ENCODE peak calls at places on chromosomes 1 and 21, in nine cellular contexts. One of them, this sample, is unnamed.

GRCh38 chr1:23452011-23452411 is 27.5 kb upstream of the TCEA3 start:
- DNase-seq in tibial nerve: no peak
- DNase-seq in GM12892: no peak
- DNase-seq in HCT116: peak
- DNase-seq in A549: no peak
- DNase-seq in lower leg skin: peak
- DNase-seq in Peyer's patch: no peak
- DNase-seq in NB4: peak
- DNase-seq in suprapubic skin: peak
- DNase-seq in this sample: peak

GRCh38 chr1:8424539-8425116 is 106.7 kb downstream of the SLC45A1 start:
- DNase-seq in Peyer's patch: peak
- DNase-seq in NB4: peak
- DNase-seq in suprapubic skin: no peak
- DNase-seq in GM12892: no peak
- DNase-seq in A549: no peak
- DNase-seq in HCT116: peak
- DNase-seq in tibial nerve: no peak
- DNase-seq in lower leg skin: peak
- DNase-seq in this sample: no peak

GRCh38 chr1:33347650-33347992 is 26.7 kb upstream of the A3GALT2 start:
- DNase-seq in suprapubic skin: no peak
- DNase-seq in tibial nerve: no peak
- DNase-seq in GM12892: no peak
- DNase-seq in lower leg skin: peak
- DNase-seq in NB4: no peak
- DNase-seq in HCT116: no peak
- DNase-seq in Peyer's patch: no peak
- DNase-seq in A549: peak
- DNase-seq in this sample: peak

GRCh38 chr1:179809506-179810366 is 66.6 kb downstream of the FAM163A start:
- DNase-seq in GM12892: no peak
- DNase-seq in Peyer's patch: peak
- DNase-seq in HCT116: peak
- DNase-seq in NB4: peak
- DNase-seq in tibial nerve: no peak
- DNase-seq in lower leg skin: peak
- DNase-seq in A549: peak
- DNase-seq in suprapubic skin: no peak
- DNase-seq in this sample: peak

GRCh38 chr1:206798384-206798996 is 26.2 kb upstream of the IL10 start:
- DNase-seq in NB4: no peak
- DNase-seq in GM12892: no peak
- DNase-seq in HCT116: no peak
- DNase-seq in tibial nerve: no peak
- DNase-seq in A549: no peak
- DNase-seq in lower leg skin: no peak
- DNase-seq in suprapubic skin: no peak
- DNase-seq in Peyer's patch: no peak
- DNase-seq in this sample: no peak

GRCh38 chr1:237938553-237938952 is 47.8 kb upstream of the ZP4 start:
- DNase-seq in Peyer's patch: no peak
- DNase-seq in GM12892: no peak
- DNase-seq in A549: no peak
- DNase-seq in tibial nerve: no peak
- DNase-seq in HCT116: no peak
- DNase-seq in lower leg skin: no peak
- DNase-seq in NB4: peak
- DNase-seq in suprapubic skin: no peak
- DNase-seq in this sample: no peak

GRCh38 chr1:159889821-159890252 is 10.1 kb downstream of the CFAP45 start:
- DNase-seq in suprapubic skin: no peak
- DNase-seq in A549: no peak
- DNase-seq in HCT116: no peak
- DNase-seq in tibial nerve: no peak
- DNase-seq in lower leg skin: peak
- DNase-seq in NB4: peak
- DNase-seq in GM12892: peak
- DNase-seq in Peyer's patch: no peak
- DNase-seq in this sample: peak

GRCh38 chr1:33971018-33971710 is 107.3 kb downstream of the HMGB4 start:
- DNase-seq in suprapubic skin: no peak
- DNase-seq in tibial nerve: no peak
- DNase-seq in HCT116: no peak
- DNase-seq in NB4: no peak
- DNase-seq in GM12892: no peak
- DNase-seq in lower leg skin: no peak
- DNase-seq in A549: no peak
- DNase-seq in Peyer's patch: no peak
- DNase-seq in this sample: no peak

GRCh38 chr1:81664341-81664740 is 136.4 kb upstream of the ADGRL2 start:
- DNase-seq in lower leg skin: no peak
- DNase-seq in NB4: no peak
- DNase-seq in A549: no peak
- DNase-seq in tibial nerve: no peak
- DNase-seq in GM12892: no peak
- DNase-seq in HCT116: no peak
- DNase-seq in suprapubic skin: no peak
- DNase-seq in Peyer's patch: no peak
- DNase-seq in this sample: no peak

DNA sequence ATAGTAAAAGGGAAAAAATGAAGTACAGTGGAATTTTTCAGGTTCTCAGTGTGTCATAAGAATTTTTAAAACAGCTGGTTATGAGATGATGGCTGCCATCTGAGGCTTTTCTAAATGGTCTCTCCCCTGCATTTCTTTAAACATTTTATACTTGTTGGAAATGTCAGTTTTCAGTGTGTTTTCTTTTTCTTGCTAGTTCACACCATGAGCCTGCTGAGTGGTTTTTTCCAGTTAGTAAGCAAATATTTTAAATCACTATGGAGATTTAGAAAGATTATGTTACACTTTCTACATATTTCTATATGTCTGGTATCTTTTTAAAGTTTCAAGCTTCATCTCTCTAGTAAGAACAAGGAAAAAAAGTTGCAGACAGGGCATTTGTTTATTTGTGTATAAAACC is 9.6 kb downstream of the RBM15 start:
- DNase-seq in Peyer's patch: no peak
- DNase-seq in tibial nerve: no peak
- DNase-seq in HCT116: no peak
- DNase-seq in NB4: no peak
- DNase-seq in suprapubic skin: no peak
- DNase-seq in A549: no peak
- DNase-seq in lower leg skin: no peak
- DNase-seq in GM12892: no peak
- DNase-seq in this sample: no peak
- TF ChIP-seq POLR2A in Peyer's patch: no peak
- TF ChIP-seq POLR2A in tibial nerve: no peak
- TF ChIP-seq POLR2A in HCT116: no peak
- TF ChIP-seq POLR2A in NB4: no peak
- TF ChIP-seq POLR2A in suprapubic skin: no peak
- TF ChIP-seq POLR2A in A549: no peak
- TF ChIP-seq POLR2A in lower leg skin: no peak
- TF ChIP-seq POLR2A in GM12892: no peak
- TF ChIP-seq POLR2A in this sample: no peak

GRCh38 chr1:173864179-173864867 is 3.5 kb downstream of the GAS5 start:
- DNase-seq in HCT116: no peak
- DNase-seq in tibial nerve: no peak
- DNase-seq in GM12892: no peak
- DNase-seq in lower leg skin: no peak
- DNase-seq in Peyer's patch: no peak
- DNase-seq in A549: no peak
- DNase-seq in suprapubic skin: no peak
- DNase-seq in NB4: no peak
- DNase-seq in this sample: no peak
- TF ChIP-seq POLR2A in HCT116: no peak
- TF ChIP-seq POLR2A in tibial nerve: no peak
- TF ChIP-seq POLR2A in GM12892: no peak
- TF ChIP-seq POLR2A in lower leg skin: no peak
- TF ChIP-seq POLR2A in Peyer's patch: no peak
- TF ChIP-seq POLR2A in A549: no peak
- TF ChIP-seq POLR2A in suprapubic skin: no peak
- TF ChIP-seq POLR2A in NB4: no peak
- TF ChIP-seq POLR2A in this sample: no peak

GRCh38 chr21:28068455-28069358 is 924.0 kb downstream of the LTN1 start:
- DNase-seq in suprapubic skin: no peak
- DNase-seq in Peyer's patch: no peak
- DNase-seq in A549: no peak
- DNase-seq in NB4: no peak
- DNase-seq in lower leg skin: no peak
- DNase-seq in HCT116: no peak
- DNase-seq in tibial nerve: no peak
- DNase-seq in GM12892: no peak
- DNase-seq in this sample: no peak
- TF ChIP-seq POLR2A in suprapubic skin: no peak
- TF ChIP-seq POLR2A in Peyer's patch: no peak
- TF ChIP-seq POLR2A in A549: no peak
- TF ChIP-seq POLR2A in NB4: no peak
- TF ChIP-seq POLR2A in lower leg skin: no peak
- TF ChIP-seq POLR2A in HCT116: no peak
- TF ChIP-seq POLR2A in tibial nerve: no peak
- TF ChIP-seq POLR2A in GM12892: no peak
- TF ChIP-seq POLR2A in this sample: no peak

GRCh38 chr1:9588551-9589143 is at the start of gene TMEM201:
- DNase-seq in lower leg skin: peak
- DNase-seq in A549: peak
- DNase-seq in HCT116: peak
- DNase-seq in NB4: peak
- DNase-seq in Peyer's patch: peak
- DNase-seq in suprapubic skin: peak
- DNase-seq in tibial nerve: peak
- DNase-seq in GM12892: peak
- DNase-seq in this sample: peak
- TF ChIP-seq POLR2A in lower leg skin: no peak
- TF ChIP-seq POLR2A in A549: peak
- TF ChIP-seq POLR2A in HCT116: no peak
- TF ChIP-seq POLR2A in NB4: peak
- TF ChIP-seq POLR2A in Peyer's patch: peak
- TF ChIP-seq POLR2A in suprapubic skin: peak
- TF ChIP-seq POLR2A in tibial nerve: peak
- TF ChIP-seq POLR2A in GM12892: peak
- TF ChIP-seq POLR2A in this sample: peak

DNA sequence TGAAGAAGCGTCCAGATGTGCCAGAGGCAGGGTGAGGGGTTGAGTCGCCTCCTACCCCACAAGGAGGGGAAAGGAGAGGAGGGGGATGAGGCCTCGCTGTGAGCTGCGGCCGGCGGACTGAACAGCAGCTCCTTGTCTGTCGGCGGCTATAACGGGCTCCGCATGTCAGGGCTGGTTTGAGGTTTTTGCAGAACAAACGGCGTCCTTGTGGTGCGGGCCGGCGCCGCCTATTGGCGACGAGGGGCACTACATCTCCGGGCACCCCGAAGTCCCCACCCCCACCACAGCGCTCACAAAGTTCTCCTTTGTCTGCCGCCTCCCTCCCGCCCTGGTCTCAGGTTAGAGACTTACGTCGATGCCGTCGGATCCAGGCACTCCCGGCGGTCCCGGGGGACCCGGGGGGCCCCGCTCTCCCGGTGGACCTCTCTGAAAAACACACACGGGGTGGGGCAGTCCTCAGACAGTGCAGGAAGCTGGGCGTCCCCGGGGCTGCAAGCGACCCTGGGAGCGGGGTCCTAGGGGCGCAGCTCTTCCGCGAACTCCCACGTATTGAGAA is 1.8 kb downstream of the COL9A2 start:
- DNase-seq in lower leg skin: peak
- DNase-seq in tibial nerve: peak
- DNase-seq in A549: peak
- DNase-seq in suprapubic skin: peak
- DNase-seq in HCT116: peak
- DNase-seq in Peyer's patch: peak
- DNase-seq in GM12892: peak
- DNase-seq in NB4: peak
- DNase-seq in this sample: no peak
- TF ChIP-seq POLR2A in lower leg skin: no peak
- TF ChIP-seq POLR2A in tibial nerve: peak
- TF ChIP-seq POLR2A in A549: no peak
- TF ChIP-seq POLR2A in suprapubic skin: no peak
- TF ChIP-seq POLR2A in HCT116: no peak
- TF ChIP-seq POLR2A in Peyer's patch: no peak
- TF ChIP-seq POLR2A in GM12892: peak
- TF ChIP-seq POLR2A in NB4: peak
- TF ChIP-seq POLR2A in this sample: no peak

This sample was measured in H54.